ENCODE peak calls at places on chromosomes 5 and 9, in five cellular contexts. I is fibroblast of lung, H is pancreas, V is sigmoid colon, D is PC-3. K is an unnamed sample. For H3K4me1, the result is how much of the 10 kb centered on the place peaks cover.

GRCh38 chr5:120528609-120529008 is 64.5 kb downstream of the PRR16 start:
- DNase-seq in I (no peak), V (no peak), H (no peak), D (no peak), K (no peak)

GRCh38 chr9:89714316-89714715 is 109.5 kb downstream of the GADD45G start:
- DNase-seq in I (no peak), D (no peak), V (no peak), H (no peak), K (no peak)

GRCh38 chr9:35611230-35611797 is 6.3 kb downstream of the TESK1 start:
- DNase-seq in H (no peak), V (peak), D (peak), I (peak), K (no peak)

GRCh38 chr5:40430112-40430725 is 249.5 kb upstream of the PTGER4 start:
- DNase-seq in D (no peak), H (no peak), V (no peak), I (no peak), K (no peak)

GRCh38 chr9:126638571-126639132 is 24.9 kb downstream of the LMX1B start:
- DNase-seq in I (no peak), V (no peak), H (no peak), D (no peak), K (no peak)

GRCh38 chr9:127521919-127522304 is 70.6 kb downstream of the LRSAM1 start:
- DNase-seq in D (peak), V (no peak), I (no peak), H (peak), K (peak)

GRCh38 chr5:169270827-169271226 is 30.1 kb downstream of the SLIT3 start:
- DNase-seq in I (no peak), D (no peak), H (no peak), V (no peak), K (no peak)

GRCh38 chr5:150672237-150672883 is 11.3 kb downstream of the MYOZ3 start:
- DNase-seq in V (peak), H (no peak), D (peak), I (peak), K (no peak)

GRCh38 chr9:99356512-99356971 is 134.5 kb downstream of the SEC61B start:
- DNase-seq in D (no peak), V (peak), H (no peak), I (no peak), K (no peak)

GRCh38 chr5:145979270-145980223 is 43.2 kb downstream of the SH3RF2 start:
- DNase-seq in H (peak), I (peak), V (no peak), D (no peak), K (no peak)

GRCh38 chr5:60597570-60597969 is 102.4 kb downstream of the DEPDC1B start:
- DNase-seq in D (no peak), I (no peak), V (no peak), H (no peak), K (no peak)

GRCh38 chr9:116280529-116280928 is 126.9 kb downstream of the PAPPA start:
- DNase-seq in D (peak), I (peak), H (no peak), V (no peak), K (no peak)

GRCh38 chr5:130479045-130479804 is 575.0 kb downstream of the CHSY3 start:
- DNase-seq in D (peak), V (no peak), I (no peak), H (no peak), K (no peak)

GRCh38 chr5:141515141-141515540 is 26.3 kb downstream of the PCDHGC5 start:
- DNase-seq in V (no peak), I (no peak), H (no peak), D (no peak), K (no peak)
- H3K4me1 ChIP-seq in V (under half), I (half or more), H (under half), D (under half), K (under half)

DNA sequence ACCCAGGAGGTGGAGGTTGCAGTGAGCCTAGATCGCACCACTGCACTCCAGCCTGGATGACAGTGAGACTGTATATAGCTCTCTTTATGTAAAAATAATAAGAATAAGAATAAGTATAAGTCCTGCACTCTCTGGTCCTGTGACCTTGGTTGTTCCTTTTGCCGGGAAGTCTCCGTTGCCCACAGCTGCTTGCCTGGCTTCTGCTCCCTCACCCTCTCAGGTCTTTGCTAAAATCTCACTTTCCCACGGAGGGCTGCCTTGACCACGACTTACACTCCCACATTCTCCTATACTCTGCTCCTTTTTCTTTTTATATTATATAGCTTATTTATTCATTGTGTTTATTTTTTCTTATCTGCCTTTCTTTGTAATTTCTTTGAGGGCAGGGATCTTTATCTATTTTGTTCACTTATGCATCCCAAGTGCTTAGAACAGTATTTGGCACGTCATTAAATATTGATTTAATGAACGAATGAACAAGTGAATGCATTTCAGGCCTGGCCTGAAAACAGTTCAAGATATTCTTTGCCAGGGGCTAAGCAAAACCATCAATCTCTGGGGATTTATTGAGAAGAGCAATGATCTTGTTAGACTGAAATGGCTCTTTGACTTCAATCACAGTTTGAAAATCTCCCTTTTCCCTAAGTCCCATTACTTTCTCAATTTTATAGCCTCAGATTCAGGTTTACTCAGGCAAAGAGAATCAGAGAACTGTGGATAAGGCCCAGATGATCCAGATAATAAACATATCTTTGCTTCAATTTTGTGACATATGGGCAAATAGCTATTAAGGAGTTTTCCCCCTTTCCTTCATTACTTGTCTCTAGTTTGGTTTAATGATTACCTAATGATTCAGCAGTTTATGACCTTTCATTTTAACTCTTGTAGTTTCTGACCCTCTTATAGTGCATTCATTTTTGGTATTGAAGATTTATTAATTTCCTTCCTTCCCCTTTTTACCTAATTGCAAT is 60.8 kb upstream of the TMC1 start:
- DNase-seq in H (peak), V (no peak), D (no peak), I (no peak), K (no peak)
- H3K27ac ChIP-seq in H (peak), V (no peak), D (no peak), I (no peak), K (no peak)

GRCh38 chr9:71361357-71361756 is 239.9 kb upstream of the TRPM3 start:
- DNase-seq in D (no peak), H (no peak), I (no peak), V (no peak), K (no peak)

GRCh38 chr9:71352837-71353236 is 231.4 kb upstream of the TRPM3 start:
- DNase-seq in V (no peak), D (no peak), H (no peak), I (no peak), K (no peak)

GRCh38 chr9:71353723-71354122 is 232.3 kb upstream of the TRPM3 start:
- DNase-seq in I (peak), D (no peak), H (no peak), V (no peak), K (no peak)

GRCh38 chr9:71357346-71357745 is 235.9 kb upstream of the TRPM3 start:
- DNase-seq in V (no peak), D (no peak), H (no peak), I (no peak), K (no peak)

DNA sequence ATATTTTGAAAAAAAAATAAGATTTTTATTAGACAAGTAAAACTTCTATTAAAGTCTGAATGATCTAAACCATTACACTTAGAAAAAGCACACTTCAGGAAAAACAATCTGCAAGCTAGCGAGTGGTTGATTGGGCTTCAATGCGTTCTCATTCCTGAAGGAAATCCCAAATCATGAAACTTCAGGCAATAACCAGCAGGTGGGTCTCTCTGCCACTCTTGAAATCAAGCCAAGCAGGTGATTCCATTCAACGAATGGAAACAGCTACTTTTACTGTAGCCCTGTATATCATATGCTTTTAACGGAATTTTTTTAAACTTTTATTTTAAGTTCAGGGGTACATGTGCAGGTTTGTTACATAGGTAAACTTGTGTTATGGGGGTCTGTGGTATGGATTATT is 234.5 kb upstream of the TRPM3 start:
- DNase-seq in D (no peak), I (no peak), V (no peak), H (no peak), K (no peak)
- TF ChIP-seq CTCF in D (no peak), I (no peak), V (no peak), H (no peak), K (no peak)

DNA sequence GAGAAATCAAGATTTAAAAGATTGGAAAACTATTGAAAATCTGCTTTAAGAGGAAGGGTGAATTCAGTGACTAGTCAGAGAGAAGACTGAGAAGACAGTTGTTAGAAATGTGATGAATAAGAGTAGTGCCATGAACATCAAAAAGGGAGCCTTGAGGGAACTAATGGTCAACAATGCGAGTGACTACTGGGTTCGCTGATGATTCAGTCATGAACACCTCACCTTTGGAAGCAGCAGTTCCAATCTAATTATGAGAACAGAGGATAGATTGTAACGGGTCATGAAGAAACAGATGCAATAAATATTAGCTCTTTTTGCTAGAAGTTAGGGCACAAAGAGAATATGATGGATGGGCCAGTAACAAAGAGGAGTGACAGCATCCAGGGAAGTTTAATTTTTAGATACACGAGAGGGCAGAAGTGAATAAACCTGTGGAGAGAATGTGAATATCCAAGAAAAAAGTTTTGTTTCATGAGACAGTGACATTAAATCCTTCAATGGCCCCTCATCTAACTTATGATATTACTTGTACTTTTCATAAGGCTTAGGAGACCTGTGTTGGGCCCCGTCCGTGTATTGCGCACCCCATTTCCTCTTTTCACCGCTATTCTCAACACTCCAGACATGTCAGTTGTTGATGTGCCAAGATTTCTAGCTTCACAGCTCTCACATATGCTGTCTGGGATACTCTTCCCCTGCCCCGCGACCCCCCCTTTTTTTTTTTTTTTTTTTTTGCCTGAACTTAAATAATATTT is 23.5 kb upstream of the IFNE start:
- DNase-seq in V (no peak), I (peak), D (no peak), H (no peak), K (no peak)
- H3K4me1 ChIP-seq in V (under half), I (under half), D (under half), H (under half), K (half or more)

DNA sequence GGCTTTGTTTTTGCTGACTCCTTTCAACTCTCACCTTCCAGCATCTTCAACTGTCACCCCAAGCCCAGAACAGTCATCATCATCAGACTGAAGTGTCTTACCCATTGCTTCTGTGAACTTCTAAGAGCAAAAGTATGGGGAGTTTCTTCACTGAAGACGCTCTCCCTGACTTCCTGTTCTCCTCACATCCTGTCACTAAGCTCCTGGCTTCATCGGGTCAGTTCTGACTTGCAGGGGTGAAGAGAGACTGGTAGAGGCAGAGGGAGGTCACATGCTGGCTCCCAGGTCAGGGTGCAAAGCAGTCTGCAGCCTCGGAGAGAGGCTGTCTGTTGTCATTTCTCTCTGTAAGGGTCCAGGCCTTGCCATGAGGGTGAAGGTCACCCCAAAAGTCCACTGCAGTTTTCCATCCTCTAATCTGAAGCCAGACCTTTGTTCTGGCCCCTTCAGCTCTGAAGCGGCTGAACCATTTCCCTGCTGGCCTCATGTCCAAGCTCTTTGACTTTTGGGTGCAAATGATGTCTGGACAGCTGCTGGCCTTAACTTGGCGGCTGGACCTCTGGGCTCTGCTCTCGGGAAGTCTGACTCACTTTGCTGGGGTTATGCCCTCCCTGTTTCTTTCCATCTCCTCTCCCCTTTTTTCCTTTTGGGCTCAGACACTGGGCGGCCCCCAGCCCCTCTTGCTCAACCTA is 305.0 kb downstream of the RAB3C start:
- DNase-seq in V (peak), I (peak), H (no peak), D (no peak), K (no peak)
- H3K27ac ChIP-seq in V (peak), I (peak), H (no peak), D (no peak), K (no peak)

DNA sequence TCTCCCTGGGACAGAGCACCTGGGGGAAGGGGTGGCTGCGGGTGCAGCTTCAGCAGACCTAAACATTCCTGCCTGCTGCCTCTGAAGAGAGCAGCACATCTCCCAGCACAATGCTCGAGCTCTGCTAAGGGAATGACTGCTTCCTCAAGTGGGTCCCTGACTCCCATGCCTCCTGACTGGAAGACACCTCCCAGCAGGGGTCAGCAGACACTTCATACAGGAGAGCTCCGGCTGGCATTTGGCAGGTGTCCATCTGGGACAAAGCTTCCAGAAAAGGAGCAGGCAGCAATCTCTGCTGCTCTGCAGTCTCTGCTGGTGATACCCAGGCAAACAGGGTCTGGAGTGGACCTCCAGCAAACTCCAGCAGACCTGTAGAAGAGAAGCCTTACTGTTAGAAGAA is 77.2 kb downstream of the SLCO6A1 start:
- DNase-seq in I (no peak), V (no peak), H (no peak), D (peak), K (no peak)
- TF ChIP-seq CTCF in I (no peak), V (no peak), H (no peak), D (peak), K (peak)

GRCh38 chr5:140219068-140219971 is 44.3 kb downstream of the CYSTM1 start:
- DNase-seq in I (no peak), D (no peak), H (peak), V (no peak), K (no peak)
- H3K4me1 ChIP-seq in I (under half), D (under half), H (half or more), V (under half), K (under half)

GRCh38 chr5:54616031-54616430 is 98.5 kb downstream of the SNX18 start:
- DNase-seq in V (peak), H (no peak), I (peak), D (no peak), K (no peak)
- H3K27ac ChIP-seq in V (peak), H (no peak), I (no peak), D (no peak), K (no peak)

K was measured in RWPE2.